ENCODE peak calls at places on chromosome 21, in four cellular contexts. O is HEK293T, T is osteoblast, E is H4. P is an unnamed sample.

GRCh38 chr21:38388684-38389676 is 109.3 kb downstream of the ERG start:
- DNase-seq in O (no peak), T (no peak), E (no peak), P (no peak)

GRCh38 chr21:41137401-41137800 is 30.6 kb upstream of the BACE2 start:
- DNase-seq in O (no peak), T (no peak), E (no peak), P (no peak)

GRCh38 chr21:41283211-41283818 is 33.3 kb upstream of the FAM3B start:
- DNase-seq in O (peak), T (peak), E (peak), P (no peak)

GRCh38 chr21:36803801-36804452 is 105.0 kb downstream of the SIM2 start:
- DNase-seq in O (no peak), T (no peak), E (no peak), P (no peak)

GRCh38 chr21:23162213-23162946 is 2164.2 kb downstream of the NCAM2 start:
- DNase-seq in O (no peak), T (no peak), E (peak), P (no peak)

GRCh38 chr21:33403128-33403785 is at the start of gene IFNGR2:
- DNase-seq in O (peak), T (peak), E (no peak), P (peak)

GRCh38 chr21:44742418-44743153 is 31.2 kb upstream of the TSPEAR start:
- DNase-seq in O (no peak), T (peak), E (no peak), P (no peak)

GRCh38 chr21:31252611-31253010 is 91.5 kb downstream of the TIAM1 start:
- DNase-seq in O (no peak), T (no peak), E (no peak), P (no peak)

GRCh38 chr21:27213328-27213727 is 246.4 kb upstream of the ADAMTS5 start:
- DNase-seq in O (no peak), T (peak), E (peak), P (no peak)

GRCh38 chr21:15850645-15851044 is 120.9 kb downstream of the USP25 start:
- DNase-seq in O (no peak), T (no peak), E (no peak), P (no peak)

GRCh38 chr21:41369105-41369914 is 7.5 kb downstream of the MX2 start:
- DNase-seq in O (no peak), T (no peak), E (no peak), P (peak)

GRCh38 chr21:33968082-33968997 is 52.7 kb upstream of the ATP5PO start:
- DNase-seq in O (peak), T (peak), E (peak), P (no peak)

P was measured in sigmoid colon.